ENCODE peak calls at places on chromosomes 13 and 19, in four cellular contexts. X is hepatocyte, O is GM23248, T is K562. U is an unnamed sample. For H3K9me3, the result is how much of the 10 kb centered on the place peaks cover.

GRCh38 chr19:39223703-39224279 is 19.7 kb upstream of the SYCN start:
- DNase-seq in X (peak), O (peak), T (peak), U (peak)

GRCh38 chr13:95957331-95957730 is 95.9 kb downstream of the UGGT2 start:
- DNase-seq in X (no peak), O (no peak), T (no peak), U (no peak)

GRCh38 chr13:91652389-91652788 is 254.0 kb downstream of the GPC5 start:
- DNase-seq in X (no peak), O (no peak), T (no peak), U (no peak)

GRCh38 chr13:37617162-37617561 is 18.6 kb upstream of the POSTN start:
- DNase-seq in X (peak), O (peak), T (no peak), U (no peak)

GRCh38 chr19:29708553-29709439 is 6.3 kb downstream of the C19orf12 start:
- DNase-seq in X (peak), O (no peak), T (no peak), U (no peak)

GRCh38 chr19:46783670-46784069 is 4.7 kb downstream of the SLC1A5 start:
- DNase-seq in X (no peak), O (no peak), T (peak), U (no peak)

GRCh38 chr13:112702983-112703379 is 13.1 kb downstream of the ATP11A start:
- DNase-seq in X (peak), O (no peak), T (no peak), U (no peak)

GRCh38 chr19:3519126-3519525 is 13.0 kb downstream of the FZR1 start:
- DNase-seq in X (no peak), O (no peak), T (no peak), U (no peak)

GRCh38 chr19:55153652-55154264 is 3.8 kb downstream of the TNNI3 start:
- DNase-seq in X (no peak), O (no peak), T (no peak), U (no peak)

GRCh38 chr13:26695891-26696311 is 64.7 kb downstream of the GPR12 start:
- DNase-seq in X (no peak), O (no peak), T (no peak), U (no peak)

GRCh38 chr13:69324109-69324886 is 783.3 kb upstream of the ATXN8OS start:
- DNase-seq in X (peak), O (no peak), T (no peak), U (peak)

GRCh38 chr13:113853518-113854237 is 10.2 kb downstream of the GAS6 start:
- DNase-seq in X (no peak), O (no peak), T (no peak), U (no peak)

GRCh38 chr19:55669418-55670279 is 5.4 kb upstream of the EPN1 start:
- DNase-seq in X (no peak), O (no peak), T (no peak), U (no peak)

GRCh38 chr13:101988140-101988539 is 413.7 kb downstream of the FGF14 start:
- DNase-seq in X (no peak), O (no peak), T (no peak), U (peak)

GRCh38 chr13:19957320-19958118 is 1.0 kb upstream of the ZMYM2 start:
- DNase-seq in X (peak), O (peak), T (no peak), U (peak)

GRCh38 chr13:114053026-114053425 is 79.2 kb upstream of the C13orf46 start:
- DNase-seq in X (peak), O (peak), T (no peak), U (no peak)

GRCh38 chr13:83943530-83944279 is 61.4 kb upstream of the SLITRK1 start:
- DNase-seq in X (no peak), O (no peak), T (no peak), U (no peak)

GRCh38 chr19:14056069-14056666 is 5.7 kb downstream of the PALM3 start:
- DNase-seq in X (no peak), O (no peak), T (no peak), U (no peak)

GRCh38 chr19:6801397-6802086 is 29.0 kb downstream of the VAV1 start:
- DNase-seq in X (no peak), O (peak), T (peak), U (peak)

GRCh38 chr19:19672816-19673215 is 4.2 kb downstream of the ZNF101 start:
- DNase-seq in X (no peak), O (no peak), T (no peak), U (no peak)
- H3K9me3 ChIP-seq in X (under half), O (under half), T (under half), U (under half)

GRCh38 chr13:50209646-50210045 is 194.4 kb downstream of the KCNRG start:
- DNase-seq in X (no peak), O (no peak), T (no peak), U (no peak)

GRCh38 chr13:50213526-50213925 is 198.3 kb downstream of the KCNRG start:
- DNase-seq in X (no peak), O (no peak), T (no peak), U (no peak)

GRCh38 chr13:50214514-50214913 is 199.3 kb downstream of the KCNRG start:
- DNase-seq in X (no peak), O (no peak), T (no peak), U (no peak)

GRCh38 chr13:50203256-50204083 is 188.2 kb downstream of the KCNRG start:
- DNase-seq in X (no peak), O (no peak), T (no peak), U (no peak)

DNA sequence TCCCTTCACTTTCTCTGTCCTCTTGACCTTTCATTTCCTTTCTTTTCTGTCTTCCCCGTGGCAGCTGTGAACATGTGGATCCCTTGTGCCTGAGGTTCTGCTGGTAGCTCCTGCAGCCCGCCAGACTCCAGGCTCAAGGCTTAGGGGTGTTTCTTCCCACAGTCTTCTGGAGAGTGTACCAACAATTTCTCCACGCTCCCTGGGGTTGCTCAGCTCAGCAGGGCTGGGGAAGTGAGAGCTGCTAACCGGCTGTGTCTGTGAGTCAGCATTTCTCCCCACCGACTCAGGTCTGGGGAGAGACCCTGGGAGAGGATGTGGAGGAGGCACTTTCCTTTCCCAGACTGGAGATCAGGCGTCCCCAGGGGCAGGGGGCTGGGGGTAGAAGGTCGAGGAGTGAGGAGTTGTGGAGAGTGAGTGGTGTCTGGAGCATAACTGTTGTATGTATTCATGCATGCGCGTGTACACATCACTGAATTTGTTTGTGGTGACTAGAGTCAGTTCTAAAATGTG is 193.6 kb downstream of the KCNRG start:
- DNase-seq in X (peak), O (peak), T (peak), U (peak)
- H3K4me3 ChIP-seq in X (no peak), O (peak), T (peak), U (peak)

GRCh38 chr13:97122381-97122996 is 99.6 kb upstream of the MBNL2 start:
- DNase-seq in X (no peak), O (peak), T (no peak), U (no peak)

GRCh38 chr13:97125051-97125809 is 96.9 kb upstream of the MBNL2 start:
- DNase-seq in X (peak), O (peak), T (no peak), U (peak)

GRCh38 chr13:97125810-97126738 is 96.1 kb upstream of the MBNL2 start:
- DNase-seq in X (peak), O (peak), T (no peak), U (peak)

GRCh38 chr13:97121894-97122293 is 100.2 kb upstream of the MBNL2 start:
- DNase-seq in X (no peak), O (peak), T (no peak), U (no peak)

GRCh38 chr13:97124237-97124636 is 97.9 kb upstream of the MBNL2 start:
- DNase-seq in X (no peak), O (no peak), T (no peak), U (no peak)
- H3K27ac ChIP-seq in X (peak), O (no peak), T (no peak), U (no peak)

DNA sequence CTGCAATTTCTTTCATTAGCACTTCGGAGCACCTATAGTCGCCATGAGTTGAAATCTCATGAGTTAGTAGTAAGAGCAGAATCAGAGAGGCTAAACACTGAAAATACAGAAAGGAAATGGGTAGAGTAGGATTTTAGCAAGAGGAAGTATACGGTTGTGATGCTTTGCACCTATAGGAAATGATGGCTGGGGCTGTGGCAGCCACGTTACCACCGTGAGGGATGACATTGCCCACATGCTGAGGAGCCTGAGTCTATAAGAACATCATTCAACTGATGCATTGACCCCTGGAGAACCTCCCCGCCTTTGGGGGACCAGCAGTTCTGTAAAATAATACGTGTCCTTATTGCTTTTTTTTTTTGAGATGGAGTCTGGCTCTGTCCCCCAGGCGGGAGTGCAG is 20.4 kb downstream of the FAM187B start:
- DNase-seq in X (no peak), O (no peak), T (no peak), U (no peak)
- H3K9me3 ChIP-seq in X (under half), O (under half), T (under half), U (under half)

GRCh38 chr13:28753946-28754345 is 35.2 kb upstream of the SLC46A3 start:
- DNase-seq in X (no peak), O (no peak), T (no peak), U (no peak)

GRCh38 chr13:28751210-28751935 is 32.6 kb upstream of the SLC46A3 start:
- DNase-seq in X (no peak), O (no peak), T (no peak), U (no peak)

GRCh38 chr13:28755546-28755870 is 36.7 kb upstream of the SLC46A3 start:
- DNase-seq in X (no peak), O (no peak), T (no peak), U (no peak)

GRCh38 chr13:28753208-28753892 is 34.6 kb upstream of the SLC46A3 start:
- DNase-seq in X (peak), O (peak), T (no peak), U (peak)

DNA sequence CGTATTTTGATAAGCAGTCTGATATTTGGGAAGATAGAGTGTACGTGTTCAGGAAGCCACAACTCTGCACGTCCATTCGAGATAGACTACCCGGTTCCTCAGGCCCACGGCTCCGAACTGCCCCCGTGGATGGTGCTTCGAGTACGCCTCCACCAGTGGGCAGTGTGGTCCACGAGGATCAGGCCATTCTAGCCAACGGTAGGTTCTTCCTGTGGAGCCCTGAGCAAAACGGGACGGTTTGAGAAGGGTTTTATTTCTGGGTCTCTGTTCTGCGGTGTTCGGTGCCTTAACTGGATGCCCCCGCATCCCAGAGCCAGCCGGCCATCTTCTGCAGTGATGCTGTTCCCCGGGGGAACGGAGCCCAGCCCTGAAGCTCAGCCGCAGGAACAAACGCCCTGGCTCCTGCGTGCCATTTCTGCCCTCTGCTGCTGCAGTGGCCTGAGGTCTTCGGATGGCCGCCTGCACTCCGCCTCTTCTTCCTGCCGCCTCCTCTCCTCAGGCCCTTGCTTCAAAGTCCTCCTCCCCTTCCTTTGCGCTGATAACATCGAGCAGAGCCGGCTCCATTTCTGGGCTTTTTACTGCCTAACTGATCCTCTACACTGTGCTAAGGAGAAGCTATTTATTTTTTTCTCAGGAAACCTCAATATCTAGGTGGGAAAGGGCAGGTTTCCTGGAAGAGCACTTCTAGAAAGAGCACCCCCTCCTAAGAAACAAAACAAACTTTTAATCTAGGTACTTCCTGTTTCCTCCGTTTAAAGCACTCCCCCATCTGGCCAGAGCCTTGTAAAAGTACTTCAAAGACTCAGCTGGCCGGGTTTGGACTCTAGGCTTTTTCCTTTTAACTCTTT is 36.2 kb upstream of the SLC46A3 start:
- DNase-seq in X (peak), O (peak), T (peak), U (no peak)
- H3K4me3 ChIP-seq in X (no peak), O (no peak), T (no peak), U (no peak)

GRCh38 chr13:50124536-50125305 is 109.5 kb downstream of the KCNRG start:
- DNase-seq in X (peak), O (peak), T (peak), U (peak)
- H3K27ac ChIP-seq in X (peak), O (peak), T (peak), U (peak)

GRCh38 chr19:56987184-56987583 is 132.6 kb upstream of the USP29 start:
- DNase-seq in X (no peak), O (no peak), T (no peak), U (no peak)
- H3K9me3 ChIP-seq in X (under half), O (under half), T (under half), U (under half)

DNA sequence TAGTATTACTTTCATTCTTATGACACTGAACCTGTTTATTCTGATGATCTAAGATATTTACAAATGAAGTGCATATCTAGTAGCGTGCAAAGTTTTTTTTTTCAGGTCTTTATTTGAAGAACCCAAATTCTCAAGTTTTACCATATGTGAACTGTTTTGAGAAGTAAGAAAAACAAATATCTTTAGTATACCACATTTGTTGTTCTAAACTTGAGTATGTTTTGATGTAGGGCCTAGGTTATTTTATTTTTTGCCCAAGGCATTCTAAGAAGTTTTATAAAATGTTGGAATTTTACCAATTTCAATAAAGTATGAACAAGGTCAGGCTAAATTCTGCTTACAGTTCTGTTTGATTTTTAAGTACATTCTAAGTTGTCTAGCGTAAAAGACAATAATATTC is 213.5 kb downstream of the PCCA start:
- DNase-seq in X (no peak), O (no peak), T (no peak), U (no peak)
- H3K4me3 ChIP-seq in X (no peak), O (no peak), T (no peak), U (no peak)

GRCh38 chr13:42592915-42593718 is 19.2 kb downstream of the TNFSF11 start:
- DNase-seq in X (no peak), O (no peak), T (no peak), U (no peak)
- H3K27ac ChIP-seq in X (no peak), O (no peak), T (no peak), U (no peak)

GRCh38 chr13:53408306-53408705 is 379.7 kb downstream of the OLFM4 start:
- DNase-seq in X (no peak), O (no peak), T (no peak), U (no peak)
- H3K9me3 ChIP-seq in X (under half), O (under half), T (under half), U (under half)